ENCODE peak calls at places on chromosomes 1 and 21, in six cellular contexts. L is NCI-H2029 treated with DMSO at 0.1 percent for 48 hours; K is NCI-H1105 treated with DMSO at 0.1 percent for 48 hours; B is activated T-helper 1 cell treated with anti-CD3 and anti-CD28 coated beads, Interleukin-12 subunit alpha, Interleukin-12 subunit beta, Interleukin-2, Interleukin-4 antibody, amounts not matched to agents 30 ng/mL and 10 ng/mL and 1 ng/mL, durations not matched to agents 14 hours and 24 hours and 36 hours; N is GM20000; R is iris pigment epithelial cell. W is an unnamed sample.

GRCh38 chr1:10655002-10655401 is 141.4 kb downstream of the CASZ1 start:
- DNase-seq in L (no peak), K (no peak), B (no peak), N (no peak), R (no peak), W (no peak)

GRCh38 chr1:84757301-84757700 is 67.0 kb upstream of the SSX2IP start:
- DNase-seq in L (no peak), K (no peak), B (no peak), N (no peak), R (no peak), W (no peak)

GRCh38 chr1:110647254-110647891 is 27.4 kb downstream of the KCNA3 start:
- DNase-seq in L (no peak), K (no peak), B (no peak), N (no peak), R (peak; percentile 72), W (no peak)

GRCh38 chr1:227318852-227319607 is 738 bp upstream of the CDC42BPA start:
- DNase-seq in L (no peak), K (peak; percentile 50), B (no peak), N (no peak), R (peak; percentile 41), W (peak; percentile 87)

GRCh38 chr1:80731241-80731894 is 1069.4 kb upstream of the ADGRL2 start:
- DNase-seq in L (peak; percentile 82), K (peak; percentile 16), B (no peak), N (no peak), R (no peak), W (peak; percentile 8)

GRCh38 chr1:67723620-67724019 is 38.6 kb downstream of the GADD45A start:
- DNase-seq in L (no peak), K (no peak), B (no peak), N (no peak), R (peak; percentile 79), W (no peak)

GRCh38 chr1:116373451-116374339 is 651 bp downstream of the ATP1A1 start:
- DNase-seq in L (no peak), K (peak; percentile 48), B (peak; percentile 52), N (peak; percentile 60), R (peak; percentile 61), W (peak; percentile 66)

GRCh38 chr21:23887709-23888303 is 1719.5 kb downstream of the MRPL39 start:
- DNase-seq in L (peak; percentile 35), K (no peak), B (peak; percentile 18), N (no peak), R (no peak), W (no peak)

GRCh38 chr21:38733973-38734546 is 71.7 kb upstream of the ETS2 start:
- DNase-seq in L (peak; percentile 78), K (peak; percentile 64), B (peak; percentile 47), N (peak; percentile 70), R (peak; percentile 80), W (peak; percentile 89)

GRCh38 chr1:70627910-70628309 is 216.8 kb downstream of the CTH start:
- DNase-seq in L (no peak), K (no peak), B (no peak), N (no peak), R (no peak), W (no peak)

GRCh38 chr1:63775418-63776127 is 1.8 kb downstream of the ROR1 start:
- DNase-seq in L (peak; percentile 23), K (peak; percentile 49), B (no peak), N (no peak), R (no peak), W (no peak)

GRCh38 chr1:191558389-191558788 is 599.9 kb upstream of the RGS18 start:
- DNase-seq in L (no peak), K (no peak), B (no peak), N (no peak), R (no peak), W (no peak)

GRCh38 chr1:201496296-201496690 is 10.6 kb downstream of the CSRP1 start:
- DNase-seq in L (no peak), K (no peak), B (no peak), N (no peak), R (no peak), W (no peak)

GRCh38 chr1:228697209-228698016 is 37.9 kb upstream of the RHOU start:
- DNase-seq in L (peak; percentile 19), K (peak; percentile 32), B (no peak), N (no peak), R (peak; percentile 89), W (peak; percentile 63)

GRCh38 chr1:221101792-221102191 is 222.5 kb downstream of the HLX start:
- DNase-seq in L (no peak), K (no peak), B (no peak), N (no peak), R (peak; percentile 66), W (no peak)

GRCh38 chr1:91750398-91750996 is 135.5 kb downstream of the TGFBR3 start:
- DNase-seq in L (no peak), K (no peak), B (no peak), N (no peak), R (no peak), W (no peak)

GRCh38 chr1:209246660-209247059 is 336.9 kb upstream of the CAMK1G start:
- DNase-seq in L (no peak), K (no peak), B (no peak), N (no peak), R (peak; percentile 63), W (peak; percentile 68)

GRCh38 chr1:54493608-54494007 is 54.4 kb upstream of the ACOT11 start:
- DNase-seq in L (no peak), K (no peak), B (no peak), N (no peak), R (peak; percentile 48), W (no peak)

GRCh38 chr1:7278827-7279752 is 492.0 kb upstream of the VAMP3 start:
- DNase-seq in L (no peak), K (no peak), B (no peak), N (no peak), R (no peak), W (peak; percentile 52)

GRCh38 chr1:174359454-174359805 is 88.3 kb upstream of the GPR52 start:
- DNase-seq in L (no peak), K (peak; percentile 60), B (no peak), N (no peak), R (no peak), W (no peak)

GRCh38 chr1:44546403-44547053 is 127.8 kb downstream of the TMEM53 start:
- DNase-seq in L (no peak), K (no peak), B (no peak), N (peak; percentile 40), R (no peak), W (no peak)

GRCh38 chr1:20936621-20937020 is 149.5 kb upstream of the HP1BP3 start:
- DNase-seq in L (no peak), K (no peak), B (no peak), N (no peak), R (peak; percentile 26), W (no peak)

GRCh38 chr21:45607021-45607921 is 36.3 kb upstream of the PCBP3 start:
- DNase-seq in L (no peak), K (no peak), B (no peak), N (no peak), R (peak; percentile 36), W (no peak)

GRCh38 chr21:31732538-31732864 is 583 bp upstream of the SCAF4 start:
- DNase-seq in L (peak; percentile 53), K (no peak), B (no peak), N (no peak), R (no peak), W (no peak)

GRCh38 chr1:231162970-231163830 is 1.3 kb downstream of the TRIM67 start:
- DNase-seq in L (no peak), K (peak; percentile 18), B (no peak), N (peak; percentile 32), R (no peak), W (no peak)

GRCh38 chr1:191151321-191151807 is 673.7 kb upstream of the BRINP3 start:
- DNase-seq in L (no peak), K (no peak), B (no peak), N (no peak), R (no peak), W (no peak)

W was measured in SJCRH30.